ENCODE peak calls at places on chromosomes 12 and 14, in four cellular contexts. E is H9, L is mesendoderm, Y is H1. X is an unnamed sample.

GRCh38 chr14:104582649-104583048 is 3.1 kb downstream of the C14orf180 start:
- DNase-seq in E (no peak), L (no peak), Y (no peak), X (no peak)

GRCh38 chr12:96436366-96437295 is 36.4 kb upstream of the CDK17 start:
- DNase-seq in E (no peak), L (no peak), Y (no peak), X (no peak)

GRCh38 chr14:46215801-46216200 is 435.8 kb downstream of the RPL10L start:
- DNase-seq in E (no peak), L (no peak), Y (no peak), X (no peak)

GRCh38 chr12:57380300-57380699 is 50.5 kb downstream of the R3HDM2 start:
- DNase-seq in E (no peak), L (no peak), Y (no peak), X (no peak)

GRCh38 chr12:57242691-57243454 is 8.1 kb downstream of the STAC3 start:
- DNase-seq in E (peak), L (peak), Y (peak), X (peak)

GRCh38 chr12:38587594-38587993 is 271.0 kb downstream of the ALG10B start:
- DNase-seq in E (no peak), L (no peak), Y (no peak), X (no peak)

GRCh38 chr14:97603201-97603600 is 806.0 kb downstream of the VRK1 start:
- DNase-seq in E (no peak), L (no peak), Y (no peak), X (no peak)

GRCh38 chr12:93287152-93287551 is 90.6 kb upstream of the NUDT4 start:
- DNase-seq in E (no peak), L (peak), Y (no peak), X (peak)

GRCh38 chr14:59282366-59282765 is 93.9 kb downstream of the DAAM1 start:
- DNase-seq in E (no peak), L (no peak), Y (no peak), X (peak)

GRCh38 chr12:46490635-46491034 is 118.1 kb upstream of the SLC38A2 start:
- DNase-seq in E (no peak), L (no peak), Y (no peak), X (peak)

GRCh38 chr12:76462668-76463224 is 96.8 kb downstream of the OSBPL8 start:
- DNase-seq in E (no peak), L (no peak), Y (no peak), X (peak)

GRCh38 chr12:93186131-93186530 is 191.6 kb upstream of the NUDT4 start:
- DNase-seq in E (no peak), L (no peak), Y (no peak), X (peak)

GRCh38 chr12:65740873-65741600 is 83.2 kb upstream of the HMGA2 start:
- DNase-seq in E (peak), L (peak), Y (no peak), X (peak)

GRCh38 chr14:66476964-66477363 is 9.2 kb upstream of the CCDC196 start:
- DNase-seq in E (no peak), L (no peak), Y (no peak), X (peak)

GRCh38 chr12:54356228-54356627 is 8.1 kb downstream of the GPR84 start:
- DNase-seq in E (no peak), L (no peak), Y (no peak), X (no peak)

GRCh38 chr14:31440280-31440679 is 17.0 kb downstream of the DTD2 start:
- DNase-seq in E (no peak), L (no peak), Y (no peak), X (no peak)

GRCh38 chr12:50057000-50057841 is at the start of gene ASIC1:
- DNase-seq in E (peak), L (peak), Y (no peak), X (peak)

GRCh38 chr12:6909421-6910145 is 4.8 kb upstream of the ENO2 start:
- DNase-seq in E (no peak), L (no peak), Y (no peak), X (no peak)

GRCh38 chr14:99737956-99738667 is 54.0 kb downstream of the CYP46A1 start:
- DNase-seq in E (no peak), L (no peak), Y (no peak), X (no peak)

GRCh38 chr12:62724947-62725447 is 210.0 kb downstream of the PPM1H start:
- DNase-seq in E (peak), L (peak), Y (peak), X (peak)

GRCh38 chr14:91395998-91396660 is 21.5 kb downstream of the CCDC88C start:
- DNase-seq in E (no peak), L (no peak), Y (no peak), X (no peak)

GRCh38 chr14:95310635-95311380 is 8.9 kb downstream of the CLMN start:
- DNase-seq in E (no peak), L (no peak), Y (no peak), X (no peak)

GRCh38 chr12:10497602-10498001 is 8.1 kb upstream of the EIF2S3B start:
- DNase-seq in E (no peak), L (no peak), Y (no peak), X (no peak)

GRCh38 chr14:103187911-103188310 is 64.7 kb downstream of the TNFAIP2 start:
- DNase-seq in E (no peak), L (no peak), Y (no peak), X (no peak)

GRCh38 chr14:69088523-69089445 is 64.1 kb downstream of the DCAF5 start:
- DNase-seq in E (no peak), L (no peak), Y (no peak), X (peak)

GRCh38 chr14:68591786-68592185 is 201.1 kb downstream of the ZFP36L1 start:
- DNase-seq in E (no peak), L (no peak), Y (no peak), X (no peak)

GRCh38 chr12:108004368-108004767 is 124.7 kb upstream of the WSCD2 start:
- DNase-seq in E (peak), L (peak), Y (no peak), X (no peak)

GRCh38 chr14:104531421-104532190 is 48.0 kb upstream of the C14orf180 start:
- DNase-seq in E (peak), L (no peak), Y (no peak), X (no peak)

GRCh38 chr12:21697829-21698630 is 40.4 kb upstream of the LDHB start:
- DNase-seq in E (no peak), L (peak), Y (no peak), X (peak)

GRCh38 chr12:102962986-102963385 is 5.5 kb downstream of the ASCL1 start:
- DNase-seq in E (no peak), L (peak), Y (no peak), X (no peak)

GRCh38 chr14:26187996-26188605 is 409.7 kb downstream of the NOVA1 start:
- DNase-seq in E (no peak), L (no peak), Y (no peak), X (no peak)

GRCh38 chr12:82407481-82407880 is 49.2 kb downstream of the METTL25 start:
- DNase-seq in E (no peak), L (no peak), Y (no peak), X (no peak)

GRCh38 chr14:101657372-101657771 is 96.1 kb downstream of the DIO3 start:
- DNase-seq in E (no peak), L (no peak), Y (no peak), X (no peak)

GRCh38 chr12:67275380-67275913 is 6.3 kb downstream of the CAND1 start:
- DNase-seq in E (no peak), L (no peak), Y (no peak), X (no peak)

DNA sequence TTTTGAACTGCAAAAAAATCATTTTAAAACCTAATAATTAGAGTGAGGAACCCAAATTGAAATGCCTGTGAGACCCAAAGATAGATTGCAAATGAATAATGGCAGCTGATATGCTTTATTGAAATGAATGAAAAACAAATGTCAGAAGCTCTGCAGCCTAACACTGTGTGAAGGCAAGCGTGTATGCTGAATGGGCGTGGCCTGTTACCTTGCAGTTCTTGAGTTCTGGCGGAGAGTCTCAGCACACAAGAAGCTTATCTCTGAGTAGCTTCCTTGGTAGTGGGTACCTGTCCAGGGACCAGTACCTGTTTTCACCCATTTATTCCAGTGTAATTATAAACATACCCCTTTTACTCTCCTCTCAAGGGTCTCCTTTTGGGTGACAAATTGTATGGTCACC is 341.2 kb downstream of the NPAS3 start:
- DNase-seq in E (no peak), L (no peak), Y (no peak), X (no peak)
- H4K5ac ChIP-seq in E (no peak), L (no peak), Y (no peak), X (no peak)

DNA sequence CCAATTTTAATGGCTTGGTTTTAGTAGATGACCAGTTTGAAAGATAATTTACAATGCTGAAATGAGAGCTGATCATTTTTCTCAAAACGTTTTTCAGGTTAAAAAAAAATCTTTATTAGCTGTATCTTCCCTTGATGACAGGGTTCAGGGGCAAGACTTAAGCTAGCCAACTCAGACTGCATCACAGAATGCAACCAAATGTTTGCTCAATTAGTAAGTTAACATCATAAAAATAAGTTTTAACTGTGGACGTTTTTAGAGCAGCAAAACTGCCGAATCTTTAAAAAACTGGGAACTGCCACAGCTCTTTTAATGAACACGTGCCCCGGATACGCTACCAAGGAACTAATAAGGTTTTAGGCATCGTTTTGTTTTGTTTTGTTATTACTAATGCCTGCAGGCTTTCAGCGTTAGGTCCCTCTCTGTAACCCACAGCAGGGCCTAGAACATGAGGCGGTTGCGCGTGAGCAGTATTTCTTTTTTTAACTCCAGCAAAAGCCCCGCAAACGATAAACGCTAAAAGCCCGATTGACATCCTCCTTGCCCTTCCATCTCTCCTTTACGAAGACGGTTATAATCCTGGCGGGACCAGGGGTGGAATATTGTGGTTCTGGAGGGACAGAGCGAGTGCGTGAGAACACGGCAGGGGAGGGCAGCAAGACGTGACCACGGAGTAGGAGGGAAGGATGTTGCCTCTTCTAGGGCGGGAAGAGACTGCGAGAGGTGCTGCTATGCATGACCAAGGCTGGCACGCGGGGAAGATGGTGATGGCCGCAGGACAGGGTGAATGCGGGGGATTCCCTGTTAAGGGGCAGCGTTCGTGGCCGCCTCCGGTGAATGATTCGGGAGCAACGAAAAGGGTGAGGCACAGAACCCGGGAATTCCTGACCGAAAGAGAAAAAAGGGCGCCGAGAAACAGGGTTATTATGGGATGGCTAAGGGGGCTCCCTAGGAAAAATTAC is 652 bp downstream of the SUPT16H start:
- DNase-seq in E (no peak), L (peak), Y (no peak), X (peak)
- H2BK120ac ChIP-seq in E (no peak), L (no peak), Y (no peak), X (peak)

GRCh38 chr12:52851787-52852186 is 3.0 kb upstream of the KRT78 start:
- DNase-seq in E (no peak), L (no peak), Y (no peak), X (no peak)

GRCh38 chr12:52856787-52857186 is 8.0 kb upstream of the KRT78 start:
- DNase-seq in E (no peak), L (no peak), Y (no peak), X (no peak)

GRCh38 chr12:52862023-52862422 is 13.2 kb upstream of the KRT78 start:
- DNase-seq in E (peak), L (no peak), Y (no peak), X (no peak)

GRCh38 chr12:52860102-52860838 is 11.5 kb upstream of the KRT78 start:
- DNase-seq in E (peak), L (peak), Y (no peak), X (peak)

GRCh38 chr12:52857500-52857899 is 8.7 kb upstream of the KRT78 start:
- DNase-seq in E (no peak), L (no peak), Y (no peak), X (no peak)
- H4K5ac ChIP-seq in E (no peak), L (no peak), Y (no peak), X (no peak)

DNA sequence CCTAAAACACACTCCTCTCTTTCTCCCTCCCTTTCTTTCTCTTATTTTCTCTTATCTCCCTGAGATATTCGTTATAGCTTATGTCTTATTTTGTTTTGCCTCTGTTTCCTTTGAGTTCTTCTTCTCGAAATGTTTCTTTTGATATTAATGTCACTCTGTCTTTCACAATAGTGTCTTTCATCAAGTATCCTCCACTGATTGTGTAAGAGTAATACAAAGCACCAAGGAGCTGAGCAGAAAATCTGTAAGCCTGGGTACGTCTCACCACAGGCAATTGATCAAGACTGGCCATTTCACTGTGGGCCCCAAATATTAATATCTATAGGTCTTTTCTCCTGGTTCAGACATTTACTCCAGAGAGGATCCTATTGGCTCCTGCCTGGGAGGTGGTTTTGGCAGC is 4.8 kb upstream of the LYZ start:
- DNase-seq in E (no peak), L (no peak), Y (no peak), X (no peak)
- H2BK120ac ChIP-seq in E (no peak), L (no peak), Y (no peak), X (no peak)

X was measured in IMR-90.